ENCODE peak calls at places on chromosome 17, in six cellular contexts. K is HEK293T, C is ovary, V is cardiac septum, Q is B cell, A is EL. N is an unnamed sample.

GRCh38 chr17:40309031-40309937 is at the start of gene RARA:
- DNase-seq in A (no peak), Q (peak; percentile 59), K (no peak), C (peak; percentile 63), V (peak; percentile 84), N (no peak)

GRCh38 chr17:6548578-6549330 is 7.6 kb downstream of the PITPNM3 start:
- DNase-seq in K (no peak), Q (no peak), V (no peak), A (no peak), C (no peak), N (no peak)

GRCh38 chr17:67055811-67056745 is 11.7 kb downstream of the CACNG1 start:
- DNase-seq in C (no peak), A (no peak), Q (no peak), K (no peak), V (peak; percentile 24), N (no peak)

GRCh38 chr17:82201498-82201910 is 11.1 kb downstream of the CCDC57 start:
- DNase-seq in V (peak; percentile 63), A (no peak), Q (no peak), C (no peak), K (no peak), N (no peak)

GRCh38 chr17:80063815-80064585 is 27.6 kb downstream of the CCDC40 start:
- DNase-seq in K (no peak), C (peak; percentile 59), Q (no peak), V (no peak), A (peak; percentile 60), N (peak; percentile 80)

GRCh38 chr17:8673621-8674020 is 43.1 kb upstream of the MYH10 start:
- DNase-seq in K (no peak), A (no peak), V (no peak), Q (no peak), C (no peak), N (no peak)

GRCh38 chr17:56939869-56940484 is 20.9 kb downstream of the COIL start:
- DNase-seq in A (peak; percentile 69), Q (peak; percentile 78), K (peak; percentile 56), C (no peak), V (no peak), N (peak; percentile 64)

GRCh38 chr17:65536573-65537342 is 24.7 kb downstream of the AXIN2 start:
- DNase-seq in A (no peak), K (no peak), Q (no peak), C (no peak), V (no peak), N (no peak)

GRCh38 chr17:14359251-14359939 is 58.5 kb downstream of the HS3ST3B1 start:
- DNase-seq in Q (peak; percentile 82), C (no peak), A (no peak), V (peak; percentile 55), K (no peak), N (no peak)

GRCh38 chr17:4648741-4649140 is 7.3 kb upstream of the ALOX15 start:
- DNase-seq in V (no peak), Q (no peak), A (no peak), K (no peak), C (no peak), N (no peak)

GRCh38 chr17:28346746-28347246 is 10.5 kb downstream of the POLDIP2 start:
- DNase-seq in Q (no peak), A (no peak), K (no peak), C (no peak), V (peak; percentile 73), N (peak; percentile 4)

GRCh38 chr17:78748730-78749317 is 33.2 kb downstream of the CYTH1 start:
- DNase-seq in K (no peak), Q (peak; percentile 76), V (peak; percentile 88), A (peak; percentile 25), C (no peak), N (peak; percentile 45)

GRCh38 chr17:58328195-58329034 is at the start of gene TSPOAP1:
- DNase-seq in Q (peak; percentile 76), A (no peak), V (no peak), C (no peak), K (no peak), N (no peak)

GRCh38 chr17:35973333-35974260 is 7.7 kb downstream of the CCL16 start:
- DNase-seq in A (peak; percentile 30), K (no peak), C (no peak), Q (no peak), V (no peak), N (peak; percentile 13)

GRCh38 chr17:68566145-68566738 is 34.9 kb downstream of the FAM20A start:
- DNase-seq in C (no peak), V (no peak), A (no peak), K (no peak), Q (no peak), N (no peak)

GRCh38 chr17:68849673-68850260 is 105.4 kb downstream of the ABCA8 start:
- DNase-seq in V (no peak), A (no peak), K (no peak), Q (no peak), C (no peak), N (no peak)

GRCh38 chr17:82978765-82979349 is 100.6 kb upstream of the METRNL start:
- DNase-seq in C (no peak), Q (peak; percentile 38), A (no peak), V (no peak), K (no peak), N (no peak)

GRCh38 chr17:27244481-27245223 is 49.3 kb upstream of the WSB1 start:
- DNase-seq in A (peak; percentile 91), K (no peak), V (peak; percentile 79), Q (no peak), C (peak; percentile 43), N (peak; percentile 65)

GRCh38 chr17:8935194-8935593 is 30.3 kb downstream of the PIK3R5 start:
- DNase-seq in Q (peak; percentile 33), V (peak; percentile 90), C (no peak), K (no peak), A (peak; percentile 15), N (peak; percentile 37)

GRCh38 chr17:75504347-75505151 is 10.8 kb downstream of the CASKIN2 start:
- DNase-seq in A (no peak), Q (peak; percentile 69), C (no peak), V (no peak), K (peak; percentile 67), N (peak; percentile 30)

GRCh38 chr17:2685696-2686095 is 25.9 kb downstream of the CLUH start:
- DNase-seq in Q (no peak), V (no peak), C (no peak), A (no peak), K (peak; percentile 5), N (no peak)

GRCh38 chr17:5813357-5813756 is 229.0 kb upstream of the NLRP1 start:
- DNase-seq in C (no peak), V (no peak), K (no peak), A (no peak), Q (no peak), N (no peak)

GRCh38 chr17:72691601-72692000 is 400.9 kb downstream of the SLC39A11 start:
- DNase-seq in K (no peak), A (peak; percentile 67), V (no peak), Q (no peak), C (no peak), N (peak; percentile 55)

GRCh38 chr17:27339836-27340550 is 46.1 kb downstream of the WSB1 start:
- DNase-seq in V (no peak), A (no peak), K (no peak), Q (no peak), C (no peak), N (peak; percentile 59)

GRCh38 chr17:21502301-21502700 is 126.1 kb downstream of the KCNJ12 start:
- DNase-seq in Q (no peak), V (no peak), C (no peak), A (no peak), K (no peak), N (no peak)

GRCh38 chr17:59356543-59357218 is 25.2 kb downstream of the YPEL2 start:
- DNase-seq in A (no peak), V (no peak), C (no peak), Q (no peak), K (no peak), N (no peak)

GRCh38 chr17:58308173-58308984 is 20.2 kb downstream of the TSPOAP1 start:
- DNase-seq in V (peak; percentile 78), K (no peak), Q (no peak), C (no peak), A (no peak), N (no peak)

GRCh38 chr17:44170135-44170498 is 387 bp upstream of the ASB16 start:
- DNase-seq in Q (no peak), V (no peak), K (no peak), C (no peak), A (no peak), N (no peak)

GRCh38 chr17:49190932-49191331 is 19.4 kb downstream of the GNGT2 start:
- DNase-seq in C (peak; percentile 27), Q (no peak), V (no peak), K (no peak), A (no peak), N (no peak)

GRCh38 chr17:31678431-31678830 is 180.6 kb downstream of the COPRS start:
- DNase-seq in A (peak; percentile 71), C (no peak), Q (no peak), V (no peak), K (no peak), N (peak; percentile 91)

GRCh38 chr17:28042721-28043291 is 329 bp downstream of the NLK start:
- DNase-seq in V (no peak), Q (no peak), C (peak; percentile 34), A (no peak), K (no peak), N (no peak)

GRCh38 chr17:14330492-14330920 is 29.6 kb downstream of the HS3ST3B1 start:
- DNase-seq in C (no peak), K (no peak), A (no peak), V (no peak), Q (no peak), N (no peak)

GRCh38 chr17:27915715-27916114 is 22.6 kb upstream of the LYRM9 start:
- DNase-seq in C (no peak), K (peak; percentile 45), V (no peak), A (no peak), Q (no peak), N (no peak)

GRCh38 chr17:35376245-35376644 is 2.8 kb upstream of the SLFN11 start:
- DNase-seq in A (peak; percentile 49), V (no peak), Q (no peak), K (no peak), C (no peak), N (peak; percentile 42)